ENCODE peak calls at places on chromosomes 2 and 18, in five cellular contexts. One of them, this sample, is unnamed.

GRCh38 chr2:227366861-227367800 is 12.0 kb downstream of the TM4SF20 start:
- DNase-seq in lung: no peak
- DNase-seq in fibroblast of lung: peak; percentile 93
- DNase-seq in CD8-positive, alpha-beta memory T cell: no peak
- DNase-seq in keratinocyte: no peak
- DNase-seq in this sample: peak; percentile 93

GRCh38 chr18:25434771-25435461 is 83.0 kb upstream of the ZNF521 start:
- DNase-seq in lung: no peak
- DNase-seq in fibroblast of lung: no peak
- DNase-seq in CD8-positive, alpha-beta memory T cell: no peak
- DNase-seq in keratinocyte: no peak
- DNase-seq in this sample: peak; percentile 2

GRCh38 chr2:178550352-178550751 is 70.1 kb downstream of the PLEKHA3 start:
- DNase-seq in lung: no peak
- DNase-seq in fibroblast of lung: no peak
- DNase-seq in CD8-positive, alpha-beta memory T cell: no peak
- DNase-seq in keratinocyte: no peak
- DNase-seq in this sample: no peak

GRCh38 chr2:45259547-45260160 is 250.4 kb upstream of the SIX2 start:
- DNase-seq in lung: no peak
- DNase-seq in fibroblast of lung: no peak
- DNase-seq in CD8-positive, alpha-beta memory T cell: no peak
- DNase-seq in keratinocyte: no peak
- DNase-seq in this sample: no peak

GRCh38 chr18:46555724-46556123 is 101.3 kb downstream of the LOXHD1 start:
- DNase-seq in lung: no peak
- DNase-seq in fibroblast of lung: peak; percentile 1
- DNase-seq in CD8-positive, alpha-beta memory T cell: no peak
- DNase-seq in keratinocyte: no peak
- DNase-seq in this sample: peak; percentile 15

GRCh38 chr2:172181840-172182239 is 79.1 kb upstream of the DLX2 start:
- DNase-seq in lung: no peak
- DNase-seq in fibroblast of lung: peak; percentile 35
- DNase-seq in CD8-positive, alpha-beta memory T cell: no peak
- DNase-seq in keratinocyte: no peak
- DNase-seq in this sample: no peak

GRCh38 chr2:238513346-238513745 is 86.6 kb downstream of the ASB1 start:
- DNase-seq in lung: peak; percentile 59
- DNase-seq in fibroblast of lung: peak; percentile 29
- DNase-seq in CD8-positive, alpha-beta memory T cell: no peak
- DNase-seq in keratinocyte: no peak
- DNase-seq in this sample: peak; percentile 32

GRCh38 chr18:58863539-58864145 is 1.0 kb upstream of the ZNF532 start:
- DNase-seq in lung: peak; percentile 37
- DNase-seq in fibroblast of lung: peak; percentile 46
- DNase-seq in CD8-positive, alpha-beta memory T cell: no peak
- DNase-seq in keratinocyte: no peak
- DNase-seq in this sample: peak; percentile 42

GRCh38 chr2:128636802-128637147 is 318.1 kb upstream of the HS6ST1 start:
- DNase-seq in lung: no peak
- DNase-seq in fibroblast of lung: no peak
- DNase-seq in CD8-positive, alpha-beta memory T cell: no peak
- DNase-seq in keratinocyte: no peak
- DNase-seq in this sample: no peak

GRCh38 chr2:82330104-82330503 is 2025.6 kb upstream of the LRRTM1 start:
- DNase-seq in lung: no peak
- DNase-seq in fibroblast of lung: no peak
- DNase-seq in CD8-positive, alpha-beta memory T cell: no peak
- DNase-seq in keratinocyte: no peak
- DNase-seq in this sample: no peak

GRCh38 chr2:65549262-65550036 is 117.0 kb upstream of the SPRED2 start:
- DNase-seq in lung: no peak
- DNase-seq in fibroblast of lung: no peak
- DNase-seq in CD8-positive, alpha-beta memory T cell: no peak
- DNase-seq in keratinocyte: no peak
- DNase-seq in this sample: no peak

GRCh38 chr2:165594231-165594934 is 124.9 kb downstream of the CSRNP3 start:
- DNase-seq in lung: no peak
- DNase-seq in fibroblast of lung: no peak
- DNase-seq in CD8-positive, alpha-beta memory T cell: no peak
- DNase-seq in keratinocyte: no peak
- DNase-seq in this sample: no peak

GRCh38 chr2:8282858-8283252 is 399.0 kb upstream of the ID2 start:
- DNase-seq in lung: no peak
- DNase-seq in fibroblast of lung: no peak
- DNase-seq in CD8-positive, alpha-beta memory T cell: no peak
- DNase-seq in keratinocyte: no peak
- DNase-seq in this sample: no peak

GRCh38 chr2:104872866-104873688 is 19.2 kb downstream of the POU3F3 start:
- DNase-seq in lung: peak; percentile 64
- DNase-seq in fibroblast of lung: peak; percentile 76
- DNase-seq in CD8-positive, alpha-beta memory T cell: no peak
- DNase-seq in keratinocyte: no peak
- DNase-seq in this sample: peak; percentile 50

GRCh38 chr2:23760746-23761145 is 166.2 kb downstream of the ATAD2B start:
- DNase-seq in lung: no peak
- DNase-seq in fibroblast of lung: peak; percentile 48
- DNase-seq in CD8-positive, alpha-beta memory T cell: no peak
- DNase-seq in keratinocyte: no peak
- DNase-seq in this sample: no peak

GRCh38 chr18:14922965-14923565 is 175.1 kb downstream of the ANKRD30B start:
- DNase-seq in lung: no peak
- DNase-seq in fibroblast of lung: no peak
- DNase-seq in CD8-positive, alpha-beta memory T cell: no peak
- DNase-seq in keratinocyte: no peak
- DNase-seq in this sample: no peak

GRCh38 chr2:119064567-119064966 is 94.0 kb downstream of the C1QL2 start:
- DNase-seq in lung: no peak
- DNase-seq in fibroblast of lung: no peak
- DNase-seq in CD8-positive, alpha-beta memory T cell: no peak
- DNase-seq in keratinocyte: no peak
- DNase-seq in this sample: no peak

GRCh38 chr2:200377774-200378336 is 71.4 kb downstream of the SPATS2L start:
- DNase-seq in lung: no peak
- DNase-seq in fibroblast of lung: no peak
- DNase-seq in CD8-positive, alpha-beta memory T cell: no peak
- DNase-seq in keratinocyte: no peak
- DNase-seq in this sample: no peak

GRCh38 chr2:207418422-207418821 is 111.3 kb upstream of the CREB1 start:
- DNase-seq in lung: no peak
- DNase-seq in fibroblast of lung: no peak
- DNase-seq in CD8-positive, alpha-beta memory T cell: no peak
- DNase-seq in keratinocyte: no peak
- DNase-seq in this sample: no peak

GRCh38 chr2:119749405-119750066 is 10.2 kb upstream of the PTPN4 start:
- DNase-seq in lung: no peak
- DNase-seq in fibroblast of lung: peak; percentile 82
- DNase-seq in CD8-positive, alpha-beta memory T cell: no peak
- DNase-seq in keratinocyte: peak; percentile 65
- DNase-seq in this sample: peak; percentile 26

GRCh38 chr2:51758080-51758479 is 726.1 kb upstream of the NRXN1 start:
- DNase-seq in lung: no peak
- DNase-seq in fibroblast of lung: no peak
- DNase-seq in CD8-positive, alpha-beta memory T cell: no peak
- DNase-seq in keratinocyte: no peak
- DNase-seq in this sample: no peak

GRCh38 chr2:235087812-235088607 is 136.2 kb downstream of the SH3BP4 start:
- DNase-seq in lung: no peak
- DNase-seq in fibroblast of lung: peak; percentile 56
- DNase-seq in CD8-positive, alpha-beta memory T cell: no peak
- DNase-seq in keratinocyte: no peak
- DNase-seq in this sample: no peak

DNA sequence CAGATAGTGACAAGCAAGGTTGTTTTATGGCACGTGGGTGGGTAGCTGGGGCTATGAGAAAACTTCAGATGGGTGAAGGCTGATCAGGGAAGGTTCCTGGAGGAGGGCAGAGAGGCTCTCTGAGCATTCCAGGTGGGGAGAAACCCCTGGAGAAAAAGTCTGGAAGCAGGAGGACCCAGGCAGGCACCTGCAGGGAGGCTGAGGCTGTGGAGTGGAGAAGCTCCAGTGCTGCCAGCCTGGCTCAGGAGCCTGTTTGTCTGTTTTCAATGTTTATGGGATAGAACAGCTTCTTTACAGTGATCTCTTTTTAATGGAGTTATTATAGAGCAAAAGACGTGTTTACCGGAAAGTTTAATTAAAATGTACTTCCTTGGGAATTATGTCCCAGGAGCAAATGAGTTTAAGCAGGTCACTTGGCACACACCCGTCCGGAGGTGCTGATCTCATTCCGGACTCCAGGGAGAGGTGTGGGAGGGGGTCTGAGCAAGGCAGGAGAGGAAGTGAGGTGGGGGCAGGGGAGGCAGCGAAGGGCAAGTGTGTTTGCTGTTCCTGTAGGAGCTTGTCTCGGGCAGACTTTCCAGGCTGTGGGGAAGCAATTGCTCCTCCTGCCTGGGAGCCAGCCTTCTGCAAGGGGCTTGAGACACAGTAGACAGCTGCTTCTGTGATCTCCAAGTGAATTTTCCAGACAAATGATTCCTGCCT is 239.5 kb downstream of the MYCN start:
- DNase-seq in lung: no peak
- DNase-seq in fibroblast of lung: no peak
- DNase-seq in CD8-positive, alpha-beta memory T cell: no peak
- DNase-seq in keratinocyte: no peak
- DNase-seq in this sample: no peak
- H3K9me3 ChIP-seq in lung: no peaks in the 10 kb centered on the region
- H3K9me3 ChIP-seq in fibroblast of lung: no peaks in the 10 kb centered on the region
- H3K9me3 ChIP-seq in CD8-positive, alpha-beta memory T cell: no peaks in the 10 kb centered on the region
- H3K9me3 ChIP-seq in keratinocyte: no peaks in the 10 kb centered on the region
- H3K9me3 ChIP-seq in this sample: no peaks in the 10 kb centered on the region

DNA sequence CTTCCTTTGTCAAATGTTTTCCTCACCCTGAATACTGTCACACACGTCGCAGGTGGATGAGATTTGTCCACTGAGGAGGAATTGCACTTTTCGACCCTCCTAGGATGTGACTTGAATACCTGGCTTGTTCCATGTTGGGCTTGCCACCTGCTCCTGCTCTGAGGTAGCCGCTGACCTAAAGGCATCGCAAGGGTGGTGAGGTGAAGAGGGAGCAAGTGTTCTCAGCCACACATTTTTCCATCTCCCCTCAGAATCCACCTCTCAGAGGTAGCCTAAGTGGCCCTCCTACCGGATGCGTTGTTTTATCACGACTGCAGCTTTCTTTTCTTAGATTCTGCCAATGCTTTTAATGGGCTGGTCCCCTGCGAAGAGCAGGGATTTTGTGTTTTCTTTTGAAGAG is 386.5 kb downstream of the TGIF1 start:
- DNase-seq in lung: no peak
- DNase-seq in fibroblast of lung: no peak
- DNase-seq in CD8-positive, alpha-beta memory T cell: no peak
- DNase-seq in keratinocyte: no peak
- DNase-seq in this sample: no peak
- H3K4me3 ChIP-seq in lung: no peak overlapping the region
- H3K4me3 ChIP-seq in fibroblast of lung: no peak overlapping the region
- H3K4me3 ChIP-seq in CD8-positive, alpha-beta memory T cell: no peak overlapping the region
- H3K4me3 ChIP-seq in keratinocyte: no peak overlapping the region
- H3K4me3 ChIP-seq in this sample: no peak overlapping the region

DNA sequence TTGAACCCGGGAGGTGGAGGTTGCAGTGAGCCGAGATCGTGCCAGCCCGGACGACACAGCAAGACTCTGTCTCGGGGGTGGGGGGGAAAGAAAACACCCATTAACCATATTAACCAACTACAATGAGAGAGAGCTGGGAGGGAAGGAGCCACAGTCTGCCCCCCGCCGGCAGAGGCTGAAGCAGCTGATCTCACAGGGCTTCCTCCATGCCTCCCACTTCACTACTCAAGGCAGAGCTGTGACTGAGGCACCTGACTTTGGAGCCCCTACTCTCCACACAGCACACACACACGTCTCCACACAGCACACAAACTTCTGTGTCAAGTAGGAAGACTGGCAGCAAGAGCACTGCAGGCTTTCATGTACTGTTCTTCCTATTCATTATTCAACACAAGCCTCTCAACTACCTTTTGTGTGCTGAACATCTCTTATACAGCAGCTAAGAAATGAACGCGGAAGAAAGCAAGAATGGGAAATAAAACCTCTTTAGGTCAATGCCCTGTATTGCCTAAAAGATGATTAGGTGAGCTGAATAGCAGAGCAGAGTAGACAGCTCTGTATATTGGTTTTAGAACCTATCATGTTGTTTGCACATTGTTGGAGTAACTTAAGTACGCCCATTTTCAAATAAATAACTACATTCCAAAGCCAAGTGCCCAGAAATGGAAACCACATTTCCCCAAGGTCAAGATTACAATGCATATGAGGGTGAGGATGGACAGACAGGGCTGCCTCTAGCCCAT is 26.2 kb downstream of the PDIA6 start:
- DNase-seq in lung: no peak
- DNase-seq in fibroblast of lung: no peak
- DNase-seq in CD8-positive, alpha-beta memory T cell: no peak
- DNase-seq in keratinocyte: no peak
- DNase-seq in this sample: no peak
- H3K36me3 ChIP-seq in lung: peaks cover 50% of the 10 kb centered on the region
- H3K36me3 ChIP-seq in fibroblast of lung: peaks cover 22% of the 10 kb centered on the region
- H3K36me3 ChIP-seq in CD8-positive, alpha-beta memory T cell: peaks cover 57% of the 10 kb centered on the region
- H3K36me3 ChIP-seq in keratinocyte: peaks cover 41% of the 10 kb centered on the region
- H3K36me3 ChIP-seq in this sample: peaks cover 89% of the 10 kb centered on the region

GRCh38 chr2:107648781-107649413 is 177.8 kb upstream of the RGPD4 start:
- DNase-seq in lung: no peak
- DNase-seq in fibroblast of lung: no peak
- DNase-seq in CD8-positive, alpha-beta memory T cell: no peak
- DNase-seq in keratinocyte: no peak
- DNase-seq in this sample: no peak

GRCh38 chr2:107645586-107645985 is 181.1 kb upstream of the RGPD4 start:
- DNase-seq in lung: no peak
- DNase-seq in fibroblast of lung: no peak
- DNase-seq in CD8-positive, alpha-beta memory T cell: no peak
- DNase-seq in keratinocyte: no peak
- DNase-seq in this sample: no peak
- H3K9me3 ChIP-seq in lung: peaks cover 17% of the 10 kb centered on the region
- H3K9me3 ChIP-seq in fibroblast of lung: no peaks in the 10 kb centered on the region
- H3K9me3 ChIP-seq in CD8-positive, alpha-beta memory T cell: peaks cover 3% of the 10 kb centered on the region
- H3K9me3 ChIP-seq in keratinocyte: no peaks in the 10 kb centered on the region
- H3K9me3 ChIP-seq in this sample: no peaks in the 10 kb centered on the region

GRCh38 chr2:28755411-28755810 is 3.8 kb downstream of the PPP1CB start:
- DNase-seq in lung: no peak
- DNase-seq in fibroblast of lung: peak; percentile 75
- DNase-seq in CD8-positive, alpha-beta memory T cell: no peak
- DNase-seq in keratinocyte: no peak
- DNase-seq in this sample: no peak
- H3K4me3 ChIP-seq in lung: no peak overlapping the region
- H3K4me3 ChIP-seq in fibroblast of lung: peak overlapping the region; percentile 3
- H3K4me3 ChIP-seq in CD8-positive, alpha-beta memory T cell: no peak overlapping the region
- H3K4me3 ChIP-seq in keratinocyte: peak overlapping the region; percentile 44
- H3K4me3 ChIP-seq in this sample: peak overlapping the region; percentile 8